ENCODE peak calls at places on chromosomes 6 and 20, in six cellular contexts. W is AG20443; G is left ventricle myocardium inferior; K is IMR-90; J is stimulated activated CD4-positive, alpha-beta T cell treated with anti-CD3 and anti-CD28 coated beads, Interleukin-2, amount 100 ng/mL, for 48 hours; S is RKO. M is an unnamed sample.

GRCh38 chr6:166173292-166173951 is 5.8 kb upstream of the TBXT start:
- DNase-seq in S (no peak), J (no peak), W (no peak), K (no peak), G (no peak), M (no peak)

GRCh38 chr20:32975698-32976674 is 28.2 kb downstream of the SUN5 start:
- DNase-seq in S (no peak), K (no peak), W (no peak), G (peak), J (no peak), M (no peak)

GRCh38 chr20:3716195-3716834 is 3.9 kb upstream of the SIGLEC1 start:
- DNase-seq in S (peak), W (peak), G (no peak), K (peak), J (peak), M (no peak)

GRCh38 chr6:68032217-68032616 is 602.9 kb upstream of the ADGRB3 start:
- DNase-seq in J (no peak), K (no peak), W (no peak), G (no peak), S (no peak), M (no peak)

GRCh38 chr20:56359212-56360132 is 698 bp downstream of the FAM210B start:
- DNase-seq in K (peak), S (peak), G (peak), W (peak), J (peak), M (no peak)

GRCh38 chr6:126535138-126535537 is 195.2 kb downstream of the CENPW start:
- DNase-seq in G (no peak), J (no peak), K (no peak), W (no peak), S (no peak), M (no peak)

GRCh38 chr20:17699931-17700351 is at the start of gene BANF2:
- DNase-seq in K (no peak), G (no peak), W (no peak), S (no peak), J (no peak), M (no peak)

GRCh38 chr6:123055266-123055665 is 59.2 kb downstream of the CLVS2 start:
- DNase-seq in S (no peak), G (no peak), W (no peak), K (no peak), J (no peak), M (no peak)

GRCh38 chr6:34189806-34190503 is 44.1 kb upstream of the GRM4 start:
- DNase-seq in S (no peak), G (peak), K (no peak), W (no peak), J (peak), M (peak)

GRCh38 chr6:135403584-135403983 is 94.0 kb downstream of the AHI1 start:
- DNase-seq in J (no peak), G (no peak), K (no peak), W (no peak), S (no peak), M (no peak)

GRCh38 chr6:35013701-35014100 is 124.6 kb downstream of the ANKS1A start:
- DNase-seq in S (no peak), W (no peak), J (no peak), K (no peak), G (no peak), M (peak)

GRCh38 chr6:157020398-157021266 is 243.5 kb downstream of the ARID1B start:
- DNase-seq in S (peak), G (peak), W (peak), J (peak), K (peak), M (peak)

GRCh38 chr20:49983848-49984408 is 1.1 kb downstream of the SNAI1 start:
- DNase-seq in G (peak), W (peak), J (no peak), K (peak), S (no peak), M (no peak)

GRCh38 chr6:116059713-116060571 is 749 bp downstream of the FRK start:
- DNase-seq in S (no peak), J (no peak), K (no peak), G (no peak), W (peak), M (no peak)

GRCh38 chr20:38723069-38723981 is 961 bp upstream of the SLC32A1 start:
- DNase-seq in S (no peak), W (no peak), J (no peak), G (no peak), K (no peak), M (peak)

GRCh38 chr6:28884423-28885148 is 39.2 kb downstream of the TRIM27 start:
- DNase-seq in J (peak), S (no peak), G (no peak), W (no peak), K (no peak), M (no peak)

GRCh38 chr20:50957276-50957675 is 1.1 kb downstream of the DPM1 start:
- DNase-seq in J (no peak), G (no peak), S (peak), W (peak), K (no peak), M (no peak)

GRCh38 chr6:41964201-41964887 is 22.7 kb upstream of the CCND3 start:
- DNase-seq in W (no peak), G (no peak), J (no peak), S (no peak), K (no peak), M (no peak)

GRCh38 chr20:14622796-14623195 is 285.4 kb upstream of the FLRT3 start:
- DNase-seq in G (no peak), W (peak), J (no peak), S (peak), K (peak), M (no peak)

GRCh38 chr20:53805895-53806384 is 212.3 kb upstream of the ZNF217 start:
- DNase-seq in K (peak), S (peak), J (no peak), G (no peak), W (peak), M (no peak)

GRCh38 chr6:75236630-75237029 is 7.0 kb downstream of the COX7A2 start:
- DNase-seq in W (no peak), J (no peak), K (no peak), S (no peak), G (no peak), M (no peak)

GRCh38 chr6:150263765-150264415 is 104.9 kb upstream of the IYD start:
- DNase-seq in W (no peak), K (no peak), J (no peak), G (no peak), S (no peak), M (no peak)

GRCh38 chr6:65199683-65200082 is 507.3 kb downstream of the EYS start:
- DNase-seq in G (no peak), W (no peak), S (no peak), J (no peak), K (peak), M (no peak)

GRCh38 chr6:155121699-155122098 is 126.6 kb downstream of the TIAM2 start:
- DNase-seq in K (no peak), W (peak), J (no peak), G (no peak), S (no peak), M (no peak)

GRCh38 chr6:56854086-56854485 is 100.8 kb upstream of the BEND6 start:
- DNase-seq in S (no peak), W (no peak), K (no peak), J (no peak), G (no peak), M (no peak)

GRCh38 chr6:39083111-39083702 is 31.8 kb downstream of the SAYSD1 start:
- DNase-seq in G (no peak), W (no peak), J (no peak), S (no peak), K (no peak), M (no peak)

GRCh38 chr6:4133941-4134838 is 1.2 kb downstream of the ECI2 start:
- DNase-seq in K (no peak), J (peak), S (peak), W (no peak), G (peak), M (no peak)

GRCh38 chr6:17729223-17730077 is 22.7 kb upstream of the NUP153 start:
- DNase-seq in W (no peak), S (peak), J (no peak), G (no peak), K (no peak), M (no peak)

GRCh38 chr20:57662313-57663240 is 42.4 kb upstream of the ZBP1 start:
- DNase-seq in S (no peak), K (no peak), J (no peak), W (no peak), G (peak), M (no peak)

GRCh38 chr20:13382786-13383185 is 161.7 kb downstream of the ISM1 start:
- DNase-seq in G (no peak), K (no peak), S (no peak), J (no peak), W (no peak), M (no peak)

GRCh38 chr20:49892260-49893216 is 22.8 kb downstream of the SPATA2 start:
- DNase-seq in S (no peak), W (no peak), K (no peak), J (no peak), G (peak), M (peak)

GRCh38 chr6:7101290-7101689 is 6.5 kb upstream of the RREB1 start:
- DNase-seq in G (peak), K (no peak), S (no peak), W (no peak), J (no peak), M (no peak)

GRCh38 chr20:19981091-19981490 is 36.1 kb upstream of the NAA20 start:
- DNase-seq in W (no peak), S (no peak), J (no peak), G (no peak), K (peak), M (no peak)

GRCh38 chr6:90326404-90327057 is 29.9 kb upstream of the BACH2 start:
- DNase-seq in K (no peak), J (no peak), S (no peak), G (no peak), W (no peak), M (no peak)

M was measured in GF-D8.